ENCODE peak calls at places on chromosomes 2 and 18, in eight cellular contexts. X is foreskin fibroblast; L is A172; T is stimulated activated CD8-positive, alpha-beta memory T cell treated with anti-CD3 and anti-CD28 coated beads, Interleukin-7, amount 100 ng/mL, for 24 hours; E is stromal cell of bone marrow; G is esophagus muscularis mucosa; N is WTC11; Z is germinal center. W is an unnamed sample.

GRCh38 chr2:44107086-44107740 is 61.5 kb upstream of the PPM1B start:
- DNase-seq in X (no peak), L (no peak), T (no peak), E (no peak), G (no peak), N (no peak), Z (no peak), W (no peak)

GRCh38 chr18:45785015-45785597 is 40.4 kb upstream of the SIGLEC15 start:
- DNase-seq in X (no peak), L (peak; percentile 49), T (no peak), E (peak; percentile 35), G (peak; percentile 53), N (no peak), Z (no peak), W (no peak)

GRCh38 chr2:62578837-62579640 is 73.0 kb upstream of the TMEM17 start:
- DNase-seq in X (peak; percentile 88), L (peak; percentile 76), T (no peak), E (peak; percentile 59), G (no peak), N (no peak), Z (no peak), W (no peak)

GRCh38 chr2:43132523-43133301 is 93.7 kb downstream of the ZFP36L2 start:
- DNase-seq in X (no peak), L (no peak), T (no peak), E (no peak), G (no peak), N (no peak), Z (peak; percentile 50), W (no peak)

GRCh38 chr2:10452334-10452733 is 4.2 kb upstream of the ODC1 start:
- DNase-seq in X (peak; percentile 77), L (peak; percentile 91), T (no peak), E (peak; percentile 67), G (no peak), N (no peak), Z (no peak), W (peak; percentile 79)

GRCh38 chr2:239319261-239319661 is 81.6 kb downstream of the HDAC4 start:
- DNase-seq in X (peak; percentile 43), L (no peak), T (no peak), E (no peak), G (no peak), N (no peak), Z (no peak), W (no peak)

GRCh38 chr2:162748566-162749215 is 89.9 kb downstream of the KCNH7 start:
- DNase-seq in X (no peak), L (no peak), T (no peak), E (no peak), G (no peak), N (no peak), Z (no peak), W (no peak)

GRCh38 chr2:98099939-98100743 is 13.2 kb downstream of the VWA3B start:
- DNase-seq in X (no peak), L (no peak), T (no peak), E (no peak), G (no peak), N (no peak), Z (no peak), W (no peak)

GRCh38 chr2:95552911-95553310 is 38.9 kb upstream of the TRIM43 start:
- DNase-seq in X (peak; percentile 21), L (no peak), T (no peak), E (no peak), G (no peak), N (no peak), Z (no peak), W (no peak)

GRCh38 chr18:63253428-63254372 is 65.9 kb downstream of the BCL2 start:
- DNase-seq in X (peak; percentile 9), L (peak; percentile 23), T (no peak), E (peak; percentile 39), G (peak; percentile 19), N (no peak), Z (no peak), W (no peak)

GRCh38 chr2:154912215-154912614 is 213.7 kb downstream of the KCNJ3 start:
- DNase-seq in X (no peak), L (no peak), T (no peak), E (no peak), G (no peak), N (no peak), Z (no peak), W (no peak)

GRCh38 chr18:47549141-47549540 is 297.7 kb upstream of the SKOR2 start:
- DNase-seq in X (no peak), L (no peak), T (no peak), E (no peak), G (no peak), N (no peak), Z (no peak), W (no peak)

GRCh38 chr2:180507028-180507427 is 473.4 kb upstream of the UBE2E3 start:
- DNase-seq in X (no peak), L (no peak), T (no peak), E (no peak), G (no peak), N (no peak), Z (no peak), W (no peak)

GRCh38 chr18:22102948-22103663 is 66.3 kb upstream of the GATA6 start:
- DNase-seq in X (no peak), L (no peak), T (no peak), E (no peak), G (no peak), N (no peak), Z (no peak), W (no peak)

GRCh38 chr2:42089340-42089925 is 41.6 kb downstream of the PKDCC start:
- DNase-seq in X (no peak), L (peak; percentile 59), T (no peak), E (no peak), G (no peak), N (peak; percentile 89), Z (peak; percentile 77), W (peak; percentile 25)

GRCh38 chr18:75143851-75144250 is 65.1 kb downstream of the PTGR3 start:
- DNase-seq in X (no peak), L (no peak), T (no peak), E (no peak), G (peak; percentile 79), N (no peak), Z (no peak), W (no peak)

GRCh38 chr2:157244691-157245090 is 12.8 kb upstream of the GALNT5 start:
- DNase-seq in X (no peak), L (no peak), T (no peak), E (no peak), G (no peak), N (no peak), Z (no peak), W (no peak)

GRCh38 chr2:224983719-224984388 is 58.4 kb downstream of the DOCK10 start:
- DNase-seq in X (peak; percentile 29), L (no peak), T (no peak), E (no peak), G (no peak), N (no peak), Z (no peak), W (peak; percentile 65)

GRCh38 chr2:169661263-169661662 is 32.9 kb downstream of the CFAP210 start:
- DNase-seq in X (no peak), L (no peak), T (no peak), E (no peak), G (no peak), N (no peak), Z (no peak), W (no peak)

GRCh38 chr2:97889156-97889555 is 106.6 kb downstream of the TMEM131 start:
- DNase-seq in X (no peak), L (no peak), T (no peak), E (no peak), G (no peak), N (no peak), Z (no peak), W (no peak)

GRCh38 chr18:35616664-35617423 is 35.3 kb downstream of the GALNT1 start:
- DNase-seq in X (peak; percentile 70), L (peak; percentile 89), T (peak; percentile 3), E (peak; percentile 85), G (no peak), N (no peak), Z (peak; percentile 57), W (no peak)

GRCh38 chr2:11681722-11682589 is 12.0 kb upstream of the NTSR2 start:
- DNase-seq in X (no peak), L (peak; percentile 26), T (peak; percentile 28), E (no peak), G (no peak), N (peak; percentile 84), Z (peak; percentile 86), W (peak; percentile 39)

GRCh38 chr2:218743072-218743471 is 32.4 kb downstream of the TTLL4 start:
- DNase-seq in X (no peak), L (no peak), T (no peak), E (no peak), G (no peak), N (no peak), Z (no peak), W (no peak)

GRCh38 chr2:241821460-241822263 is 12.7 kb downstream of the NEU4 start:
- DNase-seq in X (no peak), L (no peak), T (no peak), E (no peak), G (no peak), N (no peak), Z (no peak), W (no peak)

GRCh38 chr18:59662008-59662701 is 35.1 kb downstream of the CCBE1 start:
- DNase-seq in X (no peak), L (no peak), T (no peak), E (no peak), G (no peak), N (no peak), Z (no peak), W (no peak)

GRCh38 chr18:2368102-2368501 is 203.2 kb downstream of the METTL4 start:
- DNase-seq in X (no peak), L (no peak), T (no peak), E (no peak), G (no peak), N (no peak), Z (no peak), W (no peak)

GRCh38 chr2:46345775-46346174 is 48.6 kb downstream of the EPAS1 start:
- DNase-seq in X (no peak), L (no peak), T (no peak), E (no peak), G (no peak), N (no peak), Z (no peak), W (no peak)

GRCh38 chr2:140895378-140895777 is 1235.4 kb downstream of the LRP1B start:
- DNase-seq in X (no peak), L (no peak), T (no peak), E (no peak), G (no peak), N (peak; percentile 26), Z (no peak), W (no peak)

W was measured in SHP77 treated with DMSO at 0.1 percent for 48 hours.